ENCODE peak calls at places on chromosomes 4 and X, in five cellular contexts. N is mesothelial cell of epicardium; G is CD4-positive, alpha-beta T cell; X is posterior cingulate gyrus; U is A549. Y is an unnamed sample.

GRCh38 chr4:74374561-74375327 is 9.8 kb downstream of the EREG start:
- DNase-seq in X (no peak), U (peak; percentile 72), G (no peak), N (no peak), Y (no peak)

GRCh38 chr4:167282171-167282864 is 48.0 kb upstream of the SPOCK3 start:
- DNase-seq in N (no peak), U (no peak), X (no peak), G (no peak), Y (no peak)

GRCh38 chr4:169428376-169428775 is 157.6 kb upstream of the SH3RF1 start:
- DNase-seq in X (no peak), G (no peak), N (no peak), U (no peak), Y (no peak)

GRCh38 chrX:48180811-48181210 is 15.8 kb downstream of the SSX5 start:
- DNase-seq in G (no peak), N (no peak), X (no peak), U (no peak), Y (no peak)

GRCh38 chr4:101191302-101192098 is 155.8 kb downstream of the PPP3CA start:
- DNase-seq in X (peak; percentile 21), U (no peak), G (no peak), N (no peak), Y (no peak)

GRCh38 chr4:67087897-67088296 is 457.4 kb downstream of the CENPC start:
- DNase-seq in G (no peak), X (no peak), U (no peak), N (no peak), Y (no peak)

GRCh38 chr4:109921384-109921808 is 8.7 kb downstream of the EGF start:
- DNase-seq in G (no peak), X (no peak), N (peak; percentile 54), U (peak; percentile 18), Y (no peak)

GRCh38 chr4:128333309-128334006 is 45.8 kb upstream of the PGRMC2 start:
- DNase-seq in G (no peak), N (no peak), U (no peak), X (no peak), Y (no peak)

GRCh38 chrX:154458954-154459829 is 1.1 kb downstream of the PLXNA3 start:
- DNase-seq in X (no peak), U (no peak), G (peak; percentile 19), N (no peak), Y (no peak)

GRCh38 chr4:181679754-181680153 is 563.4 kb upstream of the TENM3 start:
- DNase-seq in X (no peak), N (no peak), G (no peak), U (no peak), Y (no peak)

GRCh38 chr4:9898596-9899345 is 117.3 kb downstream of the DRD5 start:
- DNase-seq in X (peak; percentile 7), U (peak; percentile 11), N (peak; percentile 41), G (no peak), Y (no peak)

GRCh38 chr4:83282049-83282535 is 2.5 kb downstream of the COQ2 start:
- DNase-seq in G (no peak), U (peak; percentile 42), N (no peak), X (no peak), Y (peak; percentile 22)

GRCh38 chr4:7756071-7756470 is 183.6 kb downstream of the AFAP1 start:
- DNase-seq in U (no peak), G (no peak), X (no peak), N (no peak), Y (no peak)

GRCh38 chrX:39453847-39454645 is 643.7 kb downstream of the BCOR start:
- DNase-seq in N (no peak), X (no peak), G (no peak), U (no peak), Y (no peak)

GRCh38 chr4:185016946-185017797 is 1.1 kb upstream of the HELT start:
- DNase-seq in X (no peak), U (no peak), N (no peak), G (no peak), Y (no peak)

GRCh38 chr4:87806520-87806919 is 7.2 kb downstream of the IBSP start:
- DNase-seq in N (no peak), U (no peak), X (no peak), G (no peak), Y (no peak)

GRCh38 chrX:126855839-126856238 is 36.3 kb downstream of the PRR32 start:
- DNase-seq in G (no peak), X (no peak), U (no peak), N (no peak), Y (no peak)

GRCh38 chr4:94577136-94577535 is 125.4 kb downstream of the PDLIM5 start:
- DNase-seq in U (no peak), N (no peak), G (no peak), X (peak; percentile 63), Y (peak; percentile 17)

GRCh38 chrX:65932173-65933084 is 107.5 kb downstream of the VSIG4 start:
- DNase-seq in G (no peak), X (no peak), U (no peak), N (no peak), Y (no peak)

GRCh38 chr4:129335263-129335662 is 239.3 kb downstream of the C4orf33 start:
- DNase-seq in U (no peak), G (no peak), N (no peak), X (no peak), Y (no peak)

GRCh38 chr4:37835806-37836205 is 9.3 kb downstream of the PGM2 start:
- DNase-seq in N (no peak), U (no peak), G (no peak), X (no peak), Y (no peak)

GRCh38 chr4:85557016-85557901 is 82.3 kb downstream of the ARHGAP24 start:
- DNase-seq in U (no peak), N (no peak), G (no peak), X (no peak), Y (no peak)

GRCh38 chr4:41146716-41147506 is 67.4 kb downstream of the APBB2 start:
- DNase-seq in G (no peak), U (no peak), X (peak; percentile 74), N (no peak), Y (no peak)

GRCh38 chrX:24870143-24870542 is 145.6 kb downstream of the ARX start:
- DNase-seq in G (no peak), X (no peak), N (no peak), U (no peak), Y (no peak)

GRCh38 chr4:130636486-130636885 is 1540.5 kb downstream of the C4orf33 start:
- DNase-seq in U (no peak), X (no peak), N (no peak), G (no peak), Y (no peak)

GRCh38 chr4:188145626-188146025 is 6.4 kb downstream of the TRIML1 start:
- DNase-seq in U (no peak), G (no peak), X (no peak), N (no peak), Y (no peak)

GRCh38 chr4:105392858-105393257 is 81.0 kb downstream of the PPA2 start:
- DNase-seq in G (no peak), X (no peak), N (no peak), U (no peak), Y (no peak)

GRCh38 chrX:69605521-69605920 is 10.4 kb upstream of the EDA start:
- DNase-seq in G (no peak), U (no peak), N (no peak), X (no peak), Y (no peak)

GRCh38 chr4:37381040-37381668 is 136.6 kb downstream of the NWD2 start:
- DNase-seq in G (no peak), X (no peak), U (no peak), N (no peak), Y (no peak)

GRCh38 chr4:681736-682451 is 7.1 kb downstream of the SLC49A3 start:
- DNase-seq in X (no peak), G (peak; percentile 49), U (no peak), N (no peak), Y (no peak)

GRCh38 chrX:40749874-40750273 is 14.5 kb upstream of the MED14 start:
- DNase-seq in N (no peak), G (no peak), U (no peak), X (no peak), Y (no peak)

Y was measured in NCI-H1048.